ENCODE peak calls at places on chromosomes 16 and 17, in six cellular contexts. U, B, S, I, R and V are unnamed samples.

GRCh38 chr16:84982434-84982833 is 28.9 kb downstream of the ZDHHC7 start:
- DNase-seq in U (no peak), B (no peak), R (no peak), I (no peak), S (no peak), V (no peak)

GRCh38 chr16:66263168-66263972 is 103.1 kb upstream of the CDH5 start:
- DNase-seq in S (no peak), I (no peak), U (no peak), B (no peak), R (no peak), V (no peak)

GRCh38 chr17:16121915-16122314 is 93.4 kb downstream of the NCOR1 start:
- DNase-seq in U (no peak), B (no peak), I (no peak), S (no peak), R (no peak), V (no peak)

GRCh38 chr17:81291662-81292061 is 3.4 kb downstream of the SLC38A10 start:
- DNase-seq in U (peak; percentile 71), R (no peak), I (peak; percentile 94), B (peak; percentile 73), S (no peak), V (no peak)

GRCh38 chr16:67142342-67142741 is 8.5 kb downstream of the B3GNT9 start:
- DNase-seq in R (no peak), S (no peak), I (no peak), B (no peak), U (no peak), V (no peak)

GRCh38 chr17:82043507-82043906 is 6.0 kb upstream of the DCXR start:
- DNase-seq in S (no peak), I (no peak), R (no peak), U (no peak), B (no peak), V (no peak)

GRCh38 chr16:74123195-74123594 is 173.4 kb upstream of the PSMD7 start:
- DNase-seq in U (no peak), I (no peak), R (no peak), S (no peak), B (no peak), V (no peak)

GRCh38 chr16:2048116-2048543 is 345 bp downstream of the TSC2 start:
- DNase-seq in U (no peak), R (no peak), I (no peak), B (no peak), S (no peak), V (no peak)

GRCh38 chr17:56945938-56946337 is 14.9 kb downstream of the COIL start:
- DNase-seq in R (no peak), U (no peak), S (no peak), B (no peak), I (no peak), V (no peak)

GRCh38 chr16:27759301-27759871 is 209.4 kb downstream of the KATNIP start:
- DNase-seq in I (no peak), B (no peak), R (no peak), S (no peak), U (no peak), V (peak; percentile 18)

GRCh38 chr17:32960815-32961214 is 30.8 kb upstream of the SPACA3 start:
- DNase-seq in S (no peak), B (no peak), U (no peak), I (no peak), R (no peak), V (no peak)

GRCh38 chr17:382644-383533 is 30.3 kb upstream of the RPH3AL start:
- DNase-seq in I (peak; percentile 73), R (no peak), U (no peak), S (no peak), B (no peak), V (no peak)

GRCh38 chr16:26838931-26839330 is 227.8 kb upstream of the C16orf82 start:
- DNase-seq in B (no peak), U (no peak), I (no peak), S (no peak), R (no peak), V (no peak)

GRCh38 chr17:45718791-45719190 is 65.3 kb upstream of the CRHR1 start:
- DNase-seq in R (no peak), S (no peak), U (no peak), I (no peak), B (no peak), V (no peak)

GRCh38 chr17:48429156-48429555 is 858 bp downstream of the SKAP1 start:
- DNase-seq in I (no peak), S (no peak), R (no peak), B (no peak), U (no peak), V (no peak)

GRCh38 chr17:57355090-57355859 is 99.0 kb downstream of the MSI2 start:
- DNase-seq in R (no peak), S (no peak), U (no peak), B (no peak), I (no peak), V (no peak)

GRCh38 chr17:7750321-7750821 is 32.8 kb downstream of the DNAH2 start:
- DNase-seq in S (no peak), U (no peak), I (no peak), R (no peak), B (no peak), V (peak; percentile 76)

GRCh38 chr16:4402439-4403132 is 13.8 kb downstream of the CORO7 start:
- DNase-seq in S (no peak), I (peak; percentile 96), R (no peak), B (no peak), U (peak; percentile 89), V (peak; percentile 88)

GRCh38 chr17:73875346-73875745 is 231.1 kb upstream of the SDK2 start:
- DNase-seq in R (no peak), I (no peak), S (no peak), U (no peak), B (no peak), V (no peak)

GRCh38 chr16:28865289-28865688 is 1.6 kb downstream of the SH2B1 start:
- DNase-seq in R (no peak), U (no peak), S (no peak), I (no peak), B (no peak), V (no peak)

GRCh38 chr17:27207073-27207511 is 86.8 kb upstream of the WSB1 start:
- DNase-seq in I (no peak), U (no peak), R (no peak), S (peak; percentile 31), B (no peak), V (peak; percentile 41)

GRCh38 chr17:80838381-80839345 is 153.0 kb upstream of the CHMP6 start:
- DNase-seq in U (no peak), I (no peak), S (no peak), R (no peak), B (no peak), V (no peak)

GRCh38 chr17:923633-924032 is 55.9 kb downstream of the NXN start:
- DNase-seq in U (no peak), I (no peak), R (no peak), S (no peak), B (no peak), V (no peak)

GRCh38 chr16:72952404-72953301 is 95.3 kb downstream of the ZFHX3 start:
- DNase-seq in I (peak; percentile 57), S (no peak), U (no peak), B (no peak), R (no peak), V (no peak)

GRCh38 chr16:72950669-72951068 is 97.3 kb downstream of the ZFHX3 start:
- DNase-seq in B (no peak), R (no peak), U (no peak), I (no peak), S (no peak), V (no peak)

GRCh38 chr16:72948238-72948559 is 99.7 kb downstream of the ZFHX3 start:
- DNase-seq in B (no peak), S (no peak), I (no peak), R (no peak), U (no peak), V (no peak)

GRCh38 chr16:72947379-72948237 is 100.3 kb downstream of the ZFHX3 start:
- DNase-seq in S (no peak), R (no peak), U (no peak), I (peak; percentile 90), B (no peak), V (no peak)

GRCh38 chr16:72951916-72952315 is 96.0 kb downstream of the ZFHX3 start:
- DNase-seq in I (no peak), S (no peak), B (no peak), U (no peak), R (no peak), V (no peak)
- H3K27ac ChIP-seq in I (no peak overlapping the region), S (no peak overlapping the region), B (peak overlapping the region; percentile 87), U (no peak overlapping the region), R (peak overlapping the region; percentile 39), V (no peak overlapping the region)

DNA sequence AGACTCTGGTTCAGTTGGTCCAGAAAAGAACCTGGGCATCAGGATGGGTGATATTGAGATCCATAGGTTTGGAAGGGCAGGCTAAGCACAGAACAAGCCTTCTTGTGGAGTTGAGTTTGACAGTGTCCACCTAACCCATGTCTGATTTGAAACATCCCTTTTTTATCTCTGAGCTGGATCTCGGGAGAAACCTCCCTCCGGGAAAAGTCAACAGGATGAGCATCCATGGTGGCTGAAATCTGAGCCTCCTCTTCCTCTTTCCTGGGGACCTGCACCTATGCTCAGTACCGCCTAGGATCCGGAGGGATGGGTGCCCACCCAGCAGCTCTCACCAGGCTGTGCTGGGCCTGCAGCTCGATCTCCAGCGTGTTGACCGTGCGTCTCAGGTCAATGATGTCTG is 3.4 kb downstream of the KRT32 start:
- DNase-seq in I (no peak), R (no peak), S (no peak), U (no peak), B (no peak), V (no peak)
- H3K27me3 ChIP-seq in I (no peaks in the 10 kb centered on the region), R (no peaks in the 10 kb centered on the region), S (no peaks in the 10 kb centered on the region), U (peaks cover 7% of the 10 kb centered on the region), B (no peaks in the 10 kb centered on the region), V (no peaks in the 10 kb centered on the region)

GRCh38 chr17:59830007-59830630 is 62.6 kb downstream of the TUBD1 start:
- DNase-seq in R (no peak), B (no peak), U (no peak), I (no peak), S (no peak), V (peak; percentile 79)

GRCh38 chr17:59829217-59830006 is 63.3 kb downstream of the TUBD1 start:
- DNase-seq in I (peak; percentile 44), S (peak; percentile 51), R (no peak), B (no peak), U (no peak), V (peak; percentile 88)

GRCh38 chr17:59828478-59828760 is 64.3 kb downstream of the TUBD1 start:
- DNase-seq in I (no peak), B (no peak), R (no peak), S (no peak), U (no peak), V (no peak)

GRCh38 chr17:59827721-59828477 is 64.8 kb downstream of the TUBD1 start:
- DNase-seq in B (no peak), R (no peak), I (peak; percentile 47), U (no peak), S (no peak), V (peak; percentile 35)

GRCh38 chr17:59830846-59831486 is 61.8 kb downstream of the TUBD1 start:
- DNase-seq in R (no peak), I (no peak), U (no peak), S (no peak), B (no peak), V (no peak)
- H3K27ac ChIP-seq in R (peak overlapping the region; percentile 80), I (peak overlapping the region; percentile 87), U (no peak overlapping the region), S (no peak overlapping the region), B (peak overlapping the region; percentile 75), V (peak overlapping the region; percentile 97)

DNA sequence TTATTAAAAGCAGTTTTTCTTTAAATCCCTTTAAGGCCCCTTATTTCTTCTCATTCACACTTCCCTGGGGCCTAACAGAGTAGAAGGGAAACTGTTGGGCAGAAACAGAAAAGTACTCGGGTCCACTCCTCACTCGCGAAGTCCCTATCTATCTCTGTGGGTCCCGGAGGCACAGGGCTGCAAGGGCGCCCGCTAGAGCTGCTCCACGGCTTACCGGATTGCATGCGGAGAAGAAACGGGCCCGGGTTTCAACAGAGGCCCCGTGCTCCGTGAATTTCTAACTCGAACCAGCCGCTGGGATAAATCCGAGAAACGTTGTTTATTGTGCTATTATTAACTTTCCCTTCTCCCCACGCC is 4.3 kb downstream of the CBLN1 start:
- DNase-seq in R (no peak), B (no peak), S (no peak), U (no peak), I (no peak), V (no peak)
- H3K27me3 ChIP-seq in R (peaks cover 23% of the 10 kb centered on the region), B (no peaks in the 10 kb centered on the region), S (peaks cover 57% of the 10 kb centered on the region), U (peaks cover 93% of the 10 kb centered on the region), I (peaks cover 22% of the 10 kb centered on the region), V (peaks cover 75% of the 10 kb centered on the region)